ENCODE peak calls at places on chromosomes 7 and 10, in seven cellular contexts. One of them, this sample, is unnamed. For H3K4me1, the result is how much of the 10 kb centered on the place peaks cover.

GRCh38 chr7:47340490-47340889 is 241.4 kb downstream of the TNS3 start:
- DNase-seq in CD8-positive, alpha-beta T cell: no peak
- DNase-seq in mesendoderm: no peak
- DNase-seq in aorta: no peak
- DNase-seq in effector memory CD4-positive, alpha-beta T cell: no peak
- DNase-seq in GM23338: no peak
- DNase-seq in K562: no peak
- DNase-seq in this sample: no peak

GRCh38 chr10:3106908-3107425 is 39.6 kb downstream of the PFKP start:
- DNase-seq in CD8-positive, alpha-beta T cell: no peak
- DNase-seq in mesendoderm: no peak
- DNase-seq in aorta: no peak
- DNase-seq in effector memory CD4-positive, alpha-beta T cell: no peak
- DNase-seq in GM23338: no peak
- DNase-seq in K562: no peak
- DNase-seq in this sample: no peak

GRCh38 chr10:119679480-119679829 is 28.3 kb downstream of the BAG3 start:
- DNase-seq in CD8-positive, alpha-beta T cell: no peak
- DNase-seq in mesendoderm: no peak
- DNase-seq in aorta: no peak
- DNase-seq in effector memory CD4-positive, alpha-beta T cell: no peak
- DNase-seq in GM23338: no peak
- DNase-seq in K562: no peak
- DNase-seq in this sample: no peak

GRCh38 chr7:132191418-132191817 is 384.9 kb downstream of the PLXNA4 start:
- DNase-seq in CD8-positive, alpha-beta T cell: no peak
- DNase-seq in mesendoderm: no peak
- DNase-seq in aorta: peak
- DNase-seq in effector memory CD4-positive, alpha-beta T cell: no peak
- DNase-seq in GM23338: no peak
- DNase-seq in K562: no peak
- DNase-seq in this sample: no peak

GRCh38 chr7:74598558-74598957 is 59.0 kb upstream of the GTF2I start:
- DNase-seq in CD8-positive, alpha-beta T cell: no peak
- DNase-seq in mesendoderm: no peak
- DNase-seq in aorta: no peak
- DNase-seq in effector memory CD4-positive, alpha-beta T cell: no peak
- DNase-seq in GM23338: no peak
- DNase-seq in K562: no peak
- DNase-seq in this sample: no peak

GRCh38 chr10:106043833-106044232 is 1120.7 kb downstream of the SORCS1 start:
- DNase-seq in CD8-positive, alpha-beta T cell: no peak
- DNase-seq in mesendoderm: peak
- DNase-seq in aorta: no peak
- DNase-seq in effector memory CD4-positive, alpha-beta T cell: no peak
- DNase-seq in GM23338: no peak
- DNase-seq in K562: no peak
- DNase-seq in this sample: no peak

GRCh38 chr10:60212195-60212594 is 177.5 kb downstream of the ANK3 start:
- DNase-seq in CD8-positive, alpha-beta T cell: no peak
- DNase-seq in mesendoderm: peak
- DNase-seq in aorta: no peak
- DNase-seq in effector memory CD4-positive, alpha-beta T cell: no peak
- DNase-seq in GM23338: no peak
- DNase-seq in K562: no peak
- DNase-seq in this sample: no peak

GRCh38 chr10:4740471-4740870 is 85.5 kb upstream of the AKR1E2 start:
- DNase-seq in CD8-positive, alpha-beta T cell: no peak
- DNase-seq in mesendoderm: peak
- DNase-seq in aorta: no peak
- DNase-seq in effector memory CD4-positive, alpha-beta T cell: no peak
- DNase-seq in GM23338: no peak
- DNase-seq in K562: no peak
- DNase-seq in this sample: no peak

GRCh38 chr10:92156874-92157273 is 134.0 kb downstream of the CPEB3 start:
- DNase-seq in CD8-positive, alpha-beta T cell: no peak
- DNase-seq in mesendoderm: no peak
- DNase-seq in aorta: no peak
- DNase-seq in effector memory CD4-positive, alpha-beta T cell: no peak
- DNase-seq in GM23338: no peak
- DNase-seq in K562: no peak
- DNase-seq in this sample: no peak

GRCh38 chr7:100983451-100984187 is 14.3 kb downstream of the MUC12 start:
- DNase-seq in CD8-positive, alpha-beta T cell: no peak
- DNase-seq in mesendoderm: no peak
- DNase-seq in aorta: no peak
- DNase-seq in effector memory CD4-positive, alpha-beta T cell: no peak
- DNase-seq in GM23338: no peak
- DNase-seq in K562: no peak
- DNase-seq in this sample: no peak

GRCh38 chr7:105578496-105578895 is 2.8 kb downstream of the EFCAB10 start:
- DNase-seq in CD8-positive, alpha-beta T cell: no peak
- DNase-seq in mesendoderm: no peak
- DNase-seq in aorta: no peak
- DNase-seq in effector memory CD4-positive, alpha-beta T cell: no peak
- DNase-seq in GM23338: no peak
- DNase-seq in K562: no peak
- DNase-seq in this sample: no peak

GRCh38 chr10:30959855-30960247 is 71.8 kb downstream of the ZNF438 start:
- DNase-seq in CD8-positive, alpha-beta T cell: no peak
- DNase-seq in mesendoderm: no peak
- DNase-seq in aorta: no peak
- DNase-seq in effector memory CD4-positive, alpha-beta T cell: no peak
- DNase-seq in GM23338: no peak
- DNase-seq in K562: no peak
- DNase-seq in this sample: no peak

GRCh38 chr7:108613147-108613948 is 43.7 kb downstream of the DNAJB9 start:
- DNase-seq in CD8-positive, alpha-beta T cell: no peak
- DNase-seq in mesendoderm: peak
- DNase-seq in aorta: no peak
- DNase-seq in effector memory CD4-positive, alpha-beta T cell: no peak
- DNase-seq in GM23338: peak
- DNase-seq in K562: peak
- DNase-seq in this sample: no peak

GRCh38 chr10:57741751-57742150 is 525.9 kb downstream of the IPMK start:
- DNase-seq in CD8-positive, alpha-beta T cell: no peak
- DNase-seq in mesendoderm: no peak
- DNase-seq in aorta: no peak
- DNase-seq in effector memory CD4-positive, alpha-beta T cell: no peak
- DNase-seq in GM23338: no peak
- DNase-seq in K562: no peak
- DNase-seq in this sample: no peak

GRCh38 chr7:31373337-31374289 is 33.1 kb upstream of the NEUROD6 start:
- DNase-seq in CD8-positive, alpha-beta T cell: no peak
- DNase-seq in mesendoderm: peak
- DNase-seq in aorta: no peak
- DNase-seq in effector memory CD4-positive, alpha-beta T cell: no peak
- DNase-seq in GM23338: peak
- DNase-seq in K562: peak
- DNase-seq in this sample: no peak

GRCh38 chr7:135684699-135685098 is 22.4 kb downstream of the STMP1 start:
- DNase-seq in CD8-positive, alpha-beta T cell: no peak
- DNase-seq in mesendoderm: no peak
- DNase-seq in aorta: no peak
- DNase-seq in effector memory CD4-positive, alpha-beta T cell: no peak
- DNase-seq in GM23338: no peak
- DNase-seq in K562: no peak
- DNase-seq in this sample: no peak

GRCh38 chr7:824664-825063 is 7.6 kb upstream of the SUN1 start:
- DNase-seq in CD8-positive, alpha-beta T cell: no peak
- DNase-seq in mesendoderm: no peak
- DNase-seq in aorta: no peak
- DNase-seq in effector memory CD4-positive, alpha-beta T cell: no peak
- DNase-seq in GM23338: no peak
- DNase-seq in K562: no peak
- DNase-seq in this sample: no peak

GRCh38 chr7:825386-825785 is 6.9 kb upstream of the SUN1 start:
- DNase-seq in CD8-positive, alpha-beta T cell: no peak
- DNase-seq in mesendoderm: no peak
- DNase-seq in aorta: no peak
- DNase-seq in effector memory CD4-positive, alpha-beta T cell: no peak
- DNase-seq in GM23338: no peak
- DNase-seq in K562: no peak
- DNase-seq in this sample: no peak

GRCh38 chr7:822692-823276 is 9.5 kb upstream of the SUN1 start:
- DNase-seq in CD8-positive, alpha-beta T cell: no peak
- DNase-seq in mesendoderm: peak
- DNase-seq in aorta: no peak
- DNase-seq in effector memory CD4-positive, alpha-beta T cell: no peak
- DNase-seq in GM23338: peak
- DNase-seq in K562: no peak
- DNase-seq in this sample: no peak

GRCh38 chr7:824106-824505 is 8.2 kb upstream of the SUN1 start:
- DNase-seq in CD8-positive, alpha-beta T cell: no peak
- DNase-seq in mesendoderm: no peak
- DNase-seq in aorta: no peak
- DNase-seq in effector memory CD4-positive, alpha-beta T cell: no peak
- DNase-seq in GM23338: no peak
- DNase-seq in K562: no peak
- DNase-seq in this sample: no peak

GRCh38 chr7:823639-824038 is 8.6 kb upstream of the SUN1 start:
- DNase-seq in CD8-positive, alpha-beta T cell: no peak
- DNase-seq in mesendoderm: no peak
- DNase-seq in aorta: no peak
- DNase-seq in effector memory CD4-positive, alpha-beta T cell: no peak
- DNase-seq in GM23338: no peak
- DNase-seq in K562: no peak
- DNase-seq in this sample: no peak
- H3K4me1 ChIP-seq in CD8-positive, alpha-beta T cell: under half
- H3K4me1 ChIP-seq in mesendoderm: under half
- H3K4me1 ChIP-seq in aorta: under half
- H3K4me1 ChIP-seq in effector memory CD4-positive, alpha-beta T cell: under half
- H3K4me1 ChIP-seq in GM23338: under half
- H3K4me1 ChIP-seq in K562: under half
- H3K4me1 ChIP-seq in this sample: under half

DNA sequence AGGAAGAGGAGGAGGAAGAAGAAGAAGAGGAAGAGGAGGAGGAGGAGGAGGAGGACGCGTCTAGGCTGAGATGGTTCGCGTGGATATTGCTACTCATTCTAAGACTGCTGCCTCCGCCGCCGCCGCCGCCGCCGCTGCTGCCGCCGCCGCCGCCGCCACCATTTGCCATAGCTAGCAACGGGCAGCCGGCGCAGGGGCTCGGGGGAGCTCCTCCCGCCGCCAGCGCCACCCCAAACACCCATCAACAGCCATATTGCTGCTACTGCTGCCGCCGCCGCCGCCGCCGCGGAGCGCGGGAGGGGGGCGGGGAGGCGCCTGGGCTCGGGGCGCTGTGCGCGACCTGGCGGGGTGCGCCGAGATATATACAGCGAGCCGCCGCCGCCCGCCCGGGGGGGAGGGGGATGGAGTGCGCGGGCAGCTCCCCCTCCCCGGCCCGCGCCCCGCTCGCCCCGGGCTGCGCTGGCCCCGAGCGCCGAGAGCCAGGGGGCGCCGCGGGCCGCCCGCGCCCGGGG is at the start of gene KCNMA1:
- DNase-seq in CD8-positive, alpha-beta T cell: no peak
- DNase-seq in mesendoderm: peak
- DNase-seq in aorta: peak
- DNase-seq in effector memory CD4-positive, alpha-beta T cell: no peak
- DNase-seq in GM23338: peak
- DNase-seq in K562: no peak
- DNase-seq in this sample: peak
- H3K4me3 ChIP-seq in CD8-positive, alpha-beta T cell: no peak
- H3K4me3 ChIP-seq in mesendoderm: peak
- H3K4me3 ChIP-seq in aorta: peak
- H3K4me3 ChIP-seq in effector memory CD4-positive, alpha-beta T cell: no peak
- H3K4me3 ChIP-seq in GM23338: peak
- H3K4me3 ChIP-seq in K562: no peak
- H3K4me3 ChIP-seq in this sample: peak

GRCh38 chr10:74903491-74903890 is 77.1 kb downstream of the KAT6B start:
- DNase-seq in CD8-positive, alpha-beta T cell: no peak
- DNase-seq in mesendoderm: no peak
- DNase-seq in aorta: no peak
- DNase-seq in effector memory CD4-positive, alpha-beta T cell: no peak
- DNase-seq in GM23338: no peak
- DNase-seq in K562: no peak
- DNase-seq in this sample: no peak

GRCh38 chr10:74898201-74898976 is 72.0 kb downstream of the KAT6B start:
- DNase-seq in CD8-positive, alpha-beta T cell: peak
- DNase-seq in mesendoderm: no peak
- DNase-seq in aorta: no peak
- DNase-seq in effector memory CD4-positive, alpha-beta T cell: no peak
- DNase-seq in GM23338: no peak
- DNase-seq in K562: no peak
- DNase-seq in this sample: no peak

GRCh38 chr10:74901240-74901827 is 74.9 kb downstream of the KAT6B start:
- DNase-seq in CD8-positive, alpha-beta T cell: no peak
- DNase-seq in mesendoderm: no peak
- DNase-seq in aorta: no peak
- DNase-seq in effector memory CD4-positive, alpha-beta T cell: no peak
- DNase-seq in GM23338: no peak
- DNase-seq in K562: no peak
- DNase-seq in this sample: no peak

GRCh38 chr10:74901867-74902439 is 75.6 kb downstream of the KAT6B start:
- DNase-seq in CD8-positive, alpha-beta T cell: no peak
- DNase-seq in mesendoderm: no peak
- DNase-seq in aorta: no peak
- DNase-seq in effector memory CD4-positive, alpha-beta T cell: no peak
- DNase-seq in GM23338: no peak
- DNase-seq in K562: no peak
- DNase-seq in this sample: no peak

DNA sequence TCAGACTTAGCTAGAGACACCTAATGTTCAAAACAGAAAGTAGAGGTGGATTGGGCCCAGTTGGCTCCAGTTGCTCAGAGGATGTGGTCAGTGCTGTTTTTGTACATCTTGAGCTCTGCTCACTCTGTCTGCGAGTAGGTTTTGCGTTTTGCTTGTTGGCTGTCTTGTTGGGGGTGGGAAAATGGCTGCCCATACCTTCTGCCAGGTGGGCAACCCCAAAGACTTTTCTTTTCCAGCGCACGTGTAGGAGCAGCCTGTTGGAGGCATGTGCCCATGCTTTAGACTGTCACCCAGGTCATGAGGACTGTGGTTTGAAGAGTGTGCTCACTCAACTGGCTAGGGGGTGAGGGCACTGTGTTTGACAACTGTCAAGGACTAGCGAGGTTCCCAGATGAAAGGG is 73.9 kb downstream of the KAT6B start:
- DNase-seq in CD8-positive, alpha-beta T cell: peak
- DNase-seq in mesendoderm: no peak
- DNase-seq in aorta: no peak
- DNase-seq in effector memory CD4-positive, alpha-beta T cell: no peak
- DNase-seq in GM23338: no peak
- DNase-seq in K562: no peak
- DNase-seq in this sample: no peak
- H3K4me1 ChIP-seq in CD8-positive, alpha-beta T cell: under half
- H3K4me1 ChIP-seq in mesendoderm: under half
- H3K4me1 ChIP-seq in aorta: under half
- H3K4me1 ChIP-seq in effector memory CD4-positive, alpha-beta T cell: under half
- H3K4me1 ChIP-seq in GM23338: under half
- H3K4me1 ChIP-seq in K562: under half
- H3K4me1 ChIP-seq in this sample: under half

DNA sequence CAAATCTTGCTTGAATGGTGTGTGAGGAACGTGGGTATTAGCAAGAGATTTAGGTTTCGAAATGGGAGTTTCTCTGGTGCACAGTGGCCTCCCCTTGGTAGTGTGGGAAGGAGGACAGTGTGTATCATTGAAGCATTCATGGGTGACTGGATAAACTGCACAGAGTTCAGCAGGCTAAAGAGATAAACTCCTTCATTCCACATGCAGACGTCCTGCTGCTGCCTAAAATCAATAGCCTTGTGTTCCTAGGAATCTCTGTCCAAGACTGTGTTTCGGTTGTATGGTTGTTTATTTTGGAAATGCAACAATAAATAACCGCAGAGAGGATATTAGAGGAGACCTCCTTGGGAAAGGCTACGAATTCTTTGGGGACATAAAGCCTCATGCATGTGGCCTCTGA is 100.9 kb upstream of the FAM171A1 start:
- DNase-seq in CD8-positive, alpha-beta T cell: no peak
- DNase-seq in mesendoderm: no peak
- DNase-seq in aorta: no peak
- DNase-seq in effector memory CD4-positive, alpha-beta T cell: no peak
- DNase-seq in GM23338: no peak
- DNase-seq in K562: no peak
- DNase-seq in this sample: no peak
- H3K4me3 ChIP-seq in CD8-positive, alpha-beta T cell: no peak
- H3K4me3 ChIP-seq in mesendoderm: no peak
- H3K4me3 ChIP-seq in aorta: no peak
- H3K4me3 ChIP-seq in effector memory CD4-positive, alpha-beta T cell: no peak
- H3K4me3 ChIP-seq in GM23338: no peak
- H3K4me3 ChIP-seq in K562: no peak
- H3K4me3 ChIP-seq in this sample: no peak

This sample was measured in upper lobe of right lung.